ENCODE peak calls at places on chromosomes 6 and 20, in nine cellular contexts. I is breast epithelium; H is left ventricle myocardium inferior; D is GM23248; R is stomach; O is effector memory CD4-positive, alpha-beta T cell; G is uterus; Z is body of pancreas; W is CD8-positive, alpha-beta T cell. Q is an unnamed sample.

GRCh38 chr6:82246802-82247633 is 526 bp downstream of the IBTK start:
- DNase-seq in D (peak; percentile 79), H (peak; percentile 57), I (peak; percentile 60), W (no peak), O (no peak), R (peak; percentile 41), Z (peak; percentile 59), G (peak; percentile 34), Q (peak; percentile 79)

GRCh38 chr6:11650297-11650696 is 112.7 kb downstream of the TMEM170B start:
- DNase-seq in H (peak; percentile 39), I (no peak), G (peak; percentile 34), R (no peak), Z (no peak), O (no peak), D (peak; percentile 56), W (no peak), Q (no peak)

GRCh38 chr6:163765326-163765725 is 350.8 kb downstream of the QKI start:
- DNase-seq in R (no peak), O (no peak), Z (no peak), I (no peak), D (no peak), G (no peak), W (no peak), H (no peak), Q (no peak)

GRCh38 chr6:148887181-148887580 is 140.4 kb downstream of the UST start:
- DNase-seq in O (no peak), R (peak; percentile 45), I (no peak), G (no peak), Z (peak; percentile 83), D (peak; percentile 71), H (no peak), W (no peak), Q (no peak)

GRCh38 chr6:83488861-83489260 is 23.5 kb upstream of the PRSS35 start:
- DNase-seq in I (no peak), G (no peak), H (no peak), Z (no peak), R (no peak), O (no peak), D (no peak), W (no peak), Q (no peak)

GRCh38 chr6:38814761-38815160 is 99.7 kb downstream of the DNAH8 start:
- DNase-seq in I (no peak), H (no peak), D (no peak), O (no peak), G (no peak), W (no peak), R (no peak), Z (no peak), Q (no peak)

GRCh38 chr20:5714261-5715041 is 35.8 kb upstream of the SHLD1 start:
- DNase-seq in W (peak; percentile 83), H (no peak), Z (no peak), G (peak; percentile 19), O (peak; percentile 84), D (no peak), I (no peak), R (no peak), Q (no peak)

GRCh38 chr20:59988141-59988540 is 29.9 kb downstream of the CDH26 start:
- DNase-seq in O (no peak), W (no peak), Z (peak; percentile 88), H (no peak), I (peak; percentile 76), G (no peak), R (peak; percentile 87), D (peak; percentile 36), Q (no peak)

GRCh38 chr20:11249239-11249638 is 575.4 kb upstream of the JAG1 start:
- DNase-seq in O (no peak), D (no peak), R (no peak), I (no peak), H (no peak), Z (no peak), W (no peak), G (no peak), Q (no peak)

GRCh38 chr6:1597924-1598323 is 11.8 kb upstream of the FOXC1 start:
- DNase-seq in G (no peak), O (no peak), H (no peak), W (no peak), Z (no peak), D (peak; percentile 84), R (no peak), I (no peak), Q (no peak)

GRCh38 chr6:19380287-19380686 is 456.9 kb upstream of the ID4 start:
- DNase-seq in I (no peak), G (no peak), Z (no peak), D (peak; percentile 52), W (no peak), H (no peak), R (no peak), O (no peak), Q (no peak)

GRCh38 chr6:111752476-111752875 is 120.8 kb downstream of the FYN start:
- DNase-seq in Z (no peak), R (no peak), I (no peak), G (no peak), D (no peak), H (no peak), W (no peak), O (no peak), Q (no peak)

GRCh38 chr6:3162565-3163247 is 5.4 kb upstream of the TUBB2A start:
- DNase-seq in R (peak; percentile 76), G (peak; percentile 70), O (peak; percentile 58), I (peak; percentile 77), Z (peak; percentile 81), D (peak; percentile 91), H (peak; percentile 70), W (peak; percentile 68), Q (peak; percentile 65)

GRCh38 chr6:139378882-139379341 is 4.5 kb upstream of the CITED2 start:
- DNase-seq in R (no peak), O (no peak), I (no peak), H (no peak), Z (no peak), W (no peak), G (no peak), D (peak; percentile 60), Q (no peak)

GRCh38 chr20:24100370-24101011 is 111.9 kb upstream of the GGTLC1 start:
- DNase-seq in I (no peak), G (peak; percentile 37), O (peak; percentile 12), R (peak; percentile 32), Z (peak; percentile 49), H (peak; percentile 28), D (peak; percentile 73), W (peak; percentile 57), Q (peak; percentile 33)
- H3K27ac ChIP-seq in I (no peak overlapping the region), G (no peak overlapping the region), O (no peak overlapping the region), R (no peak overlapping the region), Z (no peak overlapping the region), H (no peak overlapping the region), D (no peak overlapping the region), W (no peak overlapping the region), Q (no peak overlapping the region)

GRCh38 chr20:407097-407952 is 774 bp upstream of the RBCK1 start:
- DNase-seq in G (peak; percentile 65), R (peak; percentile 82), D (peak; percentile 88), Z (peak; percentile 88), O (no peak), H (peak; percentile 80), W (peak; percentile 68), I (peak; percentile 73), Q (peak; percentile 86)

GRCh38 chr20:404088-404487 is 4.0 kb upstream of the RBCK1 start:
- DNase-seq in D (no peak), G (no peak), R (no peak), Z (no peak), H (no peak), O (no peak), I (no peak), W (no peak), Q (no peak)

GRCh38 chr20:408843-409696 is 971 bp downstream of the RBCK1 start:
- DNase-seq in W (no peak), H (no peak), R (no peak), G (no peak), Z (no peak), I (no peak), O (no peak), D (peak; percentile 38), Q (no peak)

GRCh38 chr20:407953-408842 is at the start of gene RBCK1:
- DNase-seq in D (peak; percentile 90), O (peak; percentile 84), I (peak; percentile 84), H (peak; percentile 86), R (peak; percentile 88), W (peak; percentile 87), Z (peak; percentile 89), G (peak; percentile 86), Q (peak; percentile 83)

DNA sequence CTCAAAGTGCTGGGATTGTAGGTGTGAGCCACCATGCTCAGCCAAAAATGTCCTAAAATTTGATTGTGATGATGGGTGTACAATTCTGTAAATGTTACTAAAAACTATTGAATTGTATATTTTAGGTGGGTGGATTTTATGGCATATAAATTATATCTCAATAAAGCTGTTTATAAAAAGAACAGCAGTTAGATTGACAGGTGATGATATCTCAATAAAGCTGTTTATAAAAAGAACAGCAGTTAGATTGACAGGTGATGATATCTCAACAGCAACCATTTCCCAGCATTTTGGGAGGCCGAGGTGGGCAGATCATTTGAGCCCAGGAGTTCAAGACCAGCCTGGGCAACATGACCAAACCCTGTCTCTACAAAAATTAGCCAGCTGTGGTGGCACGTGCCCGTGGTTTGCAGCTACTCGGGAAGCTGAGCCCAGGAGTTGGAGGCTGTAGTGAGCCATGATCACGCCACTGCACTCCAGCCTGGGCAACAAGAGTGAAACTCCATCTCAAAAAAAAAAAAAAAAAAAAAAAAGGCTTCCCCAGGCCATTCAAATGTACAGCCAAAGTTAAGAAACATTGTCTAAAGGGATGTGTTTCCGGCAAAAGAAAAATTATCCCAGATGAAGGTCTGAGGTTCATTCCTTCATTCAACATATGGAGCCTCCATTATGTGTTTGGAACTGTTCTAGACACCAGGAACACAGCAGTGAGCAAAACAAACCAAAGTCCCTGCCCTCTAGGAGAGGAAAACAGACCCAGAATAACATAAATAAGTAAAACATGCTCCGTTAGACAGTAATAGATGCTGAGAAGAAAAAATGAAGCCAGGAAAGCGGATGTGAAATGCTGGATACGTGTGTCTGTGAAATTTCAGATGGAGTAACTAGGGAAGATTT is 1.7 kb upstream of the RBCK1 start:
- DNase-seq in O (no peak), G (no peak), D (no peak), W (no peak), I (no peak), R (no peak), Z (no peak), H (no peak), Q (no peak)
- H3K4me3 ChIP-seq in O (no peak overlapping the region), G (no peak overlapping the region), D (peak overlapping the region; percentile 75), W (no peak overlapping the region), I (no peak overlapping the region), R (peak overlapping the region; percentile 87), Z (no peak overlapping the region), H (no peak overlapping the region), Q (no peak overlapping the region)

GRCh38 chr6:73514746-73515110 is 6.1 kb downstream of the EEF1A1 start:
- DNase-seq in D (peak; percentile 32), Z (no peak), H (no peak), O (no peak), I (no peak), G (no peak), W (no peak), R (no peak), Q (peak; percentile 49)
- H3K27ac ChIP-seq in D (peak overlapping the region; percentile 74), Z (no peak overlapping the region), H (no peak overlapping the region), O (peak overlapping the region; percentile 28), I (peak overlapping the region; percentile 40), G (no peak overlapping the region), W (no peak overlapping the region), R (peak overlapping the region; percentile 54), Q (no peak overlapping the region)

DNA sequence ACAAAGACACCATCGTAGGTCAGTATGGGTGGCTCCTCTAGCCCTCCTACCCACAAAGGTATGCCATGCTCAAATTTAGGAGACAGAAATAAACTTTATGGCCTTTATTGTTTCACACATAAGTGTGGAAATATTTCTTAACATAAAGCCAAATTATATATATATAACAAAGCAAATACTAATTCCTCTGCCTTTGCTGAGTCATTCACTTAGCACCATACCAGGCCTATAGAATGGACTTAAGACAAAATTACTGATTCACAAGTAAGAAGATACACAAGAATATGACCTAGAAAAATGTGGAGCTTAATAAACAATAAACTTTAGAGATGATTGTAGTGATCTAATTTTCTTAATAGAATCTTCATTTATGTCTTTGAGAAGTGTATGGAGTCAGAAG is 5.2 kb downstream of the FRK start:
- DNase-seq in G (no peak), I (no peak), R (no peak), D (no peak), O (no peak), H (no peak), W (no peak), Z (no peak), Q (no peak)
- H3K4me3 ChIP-seq in G (no peak overlapping the region), I (no peak overlapping the region), R (no peak overlapping the region), D (no peak overlapping the region), O (no peak overlapping the region), H (no peak overlapping the region), W (no peak overlapping the region), Z (no peak overlapping the region), Q (no peak overlapping the region)